ENCODE peak calls at places on chromosome 2, in five cellular contexts. One of them, this sample, is unnamed.
A peak's percentile ranks its signal among the peaks of the same experiment; 100 is the strongest.

GRCh38 chr2:205692095-205692494 is 9.8 kb downstream of the NRP2 start:
- DNase-seq in A549: no peak
- DNase-seq in hepatocyte: no peak
- DNase-seq in keratinocyte: no peak
- DNase-seq in sigmoid colon: no peak
- DNase-seq in this sample: no peak

GRCh38 chr2:69465513-69466456 is 28.6 kb upstream of the NFU1 start:
- DNase-seq in hepatocyte: no peak
- DNase-seq in sigmoid colon: peak; percentile 87
- DNase-seq in keratinocyte: no peak
- DNase-seq in A549: no peak
- DNase-seq in this sample: no peak

GRCh38 chr2:40725040-40725439 is 273.1 kb upstream of the SLC8A1 start:
- DNase-seq in sigmoid colon: peak; percentile 74
- DNase-seq in hepatocyte: no peak
- DNase-seq in A549: no peak
- DNase-seq in keratinocyte: no peak
- DNase-seq in this sample: no peak

GRCh38 chr2:114160263-114161001 is 270.5 kb downstream of the ACTR3 start:
- DNase-seq in keratinocyte: no peak
- DNase-seq in A549: peak; percentile 7
- DNase-seq in hepatocyte: peak; percentile 45
- DNase-seq in sigmoid colon: no peak
- DNase-seq in this sample: no peak

GRCh38 chr2:210049831-210050230 is 47.4 kb downstream of the RPE start:
- DNase-seq in keratinocyte: no peak
- DNase-seq in hepatocyte: no peak
- DNase-seq in sigmoid colon: no peak
- DNase-seq in A549: no peak
- DNase-seq in this sample: no peak

GRCh38 chr2:113198790-113199612 is 25.2 kb downstream of the PSD4 start:
- DNase-seq in hepatocyte: peak; percentile 93
- DNase-seq in sigmoid colon: peak; percentile 80
- DNase-seq in A549: peak; percentile 90
- DNase-seq in keratinocyte: no peak
- DNase-seq in this sample: no peak

GRCh38 chr2:200590090-200590489 is 4.3 kb downstream of the AOX1 start:
- DNase-seq in hepatocyte: no peak
- DNase-seq in sigmoid colon: peak; percentile 88
- DNase-seq in A549: no peak
- DNase-seq in keratinocyte: no peak
- DNase-seq in this sample: no peak

GRCh38 chr2:195782156-195782555 is 125.1 kb downstream of the SLC39A10 start:
- DNase-seq in A549: no peak
- DNase-seq in hepatocyte: no peak
- DNase-seq in keratinocyte: no peak
- DNase-seq in sigmoid colon: no peak
- DNase-seq in this sample: no peak

GRCh38 chr2:67209107-67209506 is 188.0 kb upstream of the ETAA1 start:
- DNase-seq in hepatocyte: no peak
- DNase-seq in sigmoid colon: no peak
- DNase-seq in A549: no peak
- DNase-seq in keratinocyte: no peak
- DNase-seq in this sample: no peak

GRCh38 chr2:160375802-160376469 is 117.7 kb downstream of the RBMS1 start:
- DNase-seq in A549: peak; percentile 35
- DNase-seq in sigmoid colon: no peak
- DNase-seq in hepatocyte: no peak
- DNase-seq in keratinocyte: no peak
- DNase-seq in this sample: no peak

GRCh38 chr2:204145197-204146190 is 208.9 kb downstream of the ICOS start:
- DNase-seq in hepatocyte: peak; percentile 90
- DNase-seq in sigmoid colon: peak; percentile 88
- DNase-seq in A549: peak; percentile 75
- DNase-seq in keratinocyte: peak; percentile 11
- DNase-seq in this sample: peak; percentile 52

GRCh38 chr2:20225294-20226151 is 593 bp upstream of the SDC1 start:
- DNase-seq in sigmoid colon: peak; percentile 63
- DNase-seq in hepatocyte: peak; percentile 90
- DNase-seq in A549: peak; percentile 88
- DNase-seq in keratinocyte: no peak
- DNase-seq in this sample: no peak

GRCh38 chr2:229083606-229084349 is 187.3 kb downstream of the PID1 start:
- DNase-seq in hepatocyte: no peak
- DNase-seq in A549: no peak
- DNase-seq in sigmoid colon: no peak
- DNase-seq in keratinocyte: no peak
- DNase-seq in this sample: no peak

GRCh38 chr2:226427538-226428307 is 371.9 kb downstream of the IRS1 start:
- DNase-seq in A549: peak; percentile 73
- DNase-seq in keratinocyte: peak; percentile 46
- DNase-seq in hepatocyte: peak; percentile 23
- DNase-seq in sigmoid colon: no peak
- DNase-seq in this sample: no peak

GRCh38 chr2:51710222-51710621 is 678.3 kb upstream of the NRXN1 start:
- DNase-seq in keratinocyte: no peak
- DNase-seq in sigmoid colon: no peak
- DNase-seq in A549: peak; percentile 23
- DNase-seq in hepatocyte: peak; percentile 5
- DNase-seq in this sample: no peak

GRCh38 chr2:111618577-111618930 is 265.4 kb downstream of the ANAPC1 start:
- DNase-seq in sigmoid colon: no peak
- DNase-seq in A549: no peak
- DNase-seq in keratinocyte: no peak
- DNase-seq in hepatocyte: no peak
- DNase-seq in this sample: no peak

GRCh38 chr2:111202266-111203040 is 81.7 kb downstream of the BCL2L11 start:
- DNase-seq in keratinocyte: no peak
- DNase-seq in A549: no peak
- DNase-seq in hepatocyte: no peak
- DNase-seq in sigmoid colon: no peak
- DNase-seq in this sample: no peak

GRCh38 chr2:104849618-104850097 is 4.3 kb upstream of the POU3F3 start:
- DNase-seq in sigmoid colon: no peak
- DNase-seq in hepatocyte: peak; percentile 85
- DNase-seq in A549: peak; percentile 66
- DNase-seq in keratinocyte: no peak
- DNase-seq in this sample: peak; percentile 17

GRCh38 chr2:241864897-241865213 is 4.7 kb upstream of the RTP5 start:
- DNase-seq in keratinocyte: no peak
- DNase-seq in A549: no peak
- DNase-seq in sigmoid colon: no peak
- DNase-seq in hepatocyte: no peak
- DNase-seq in this sample: no peak

GRCh38 chr2:86522711-86523110 is 40.5 kb downstream of the CHMP3 start:
- DNase-seq in A549: no peak
- DNase-seq in hepatocyte: no peak
- DNase-seq in sigmoid colon: no peak
- DNase-seq in keratinocyte: no peak
- DNase-seq in this sample: no peak

GRCh38 chr2:223725494-223725893 is 111.9 kb downstream of the AP1S3 start:
- DNase-seq in sigmoid colon: peak; percentile 81
- DNase-seq in keratinocyte: peak; percentile 56
- DNase-seq in hepatocyte: peak; percentile 92
- DNase-seq in A549: peak; percentile 97
- DNase-seq in this sample: peak; percentile 90

GRCh38 chr2:11640132-11640531 is 29.9 kb downstream of the NTSR2 start:
- DNase-seq in keratinocyte: no peak
- DNase-seq in sigmoid colon: peak; percentile 59
- DNase-seq in A549: no peak
- DNase-seq in hepatocyte: no peak
- DNase-seq in this sample: no peak

GRCh38 chr2:215028231-215028630 is 110.2 kb downstream of the ABCA12 start:
- DNase-seq in keratinocyte: no peak
- DNase-seq in sigmoid colon: no peak
- DNase-seq in A549: no peak
- DNase-seq in hepatocyte: no peak
- DNase-seq in this sample: no peak

GRCh38 chr2:234256516-234256915 is 206.0 kb downstream of the SPP2 start:
- DNase-seq in hepatocyte: no peak
- DNase-seq in A549: no peak
- DNase-seq in sigmoid colon: no peak
- DNase-seq in keratinocyte: peak; percentile 57
- DNase-seq in this sample: no peak
- H3K4me1 ChIP-seq in hepatocyte: peaks cover 12% of the 10 kb centered on the region
- H3K4me1 ChIP-seq in A549: peaks cover 66% of the 10 kb centered on the region
- H3K4me1 ChIP-seq in sigmoid colon: peaks cover 15% of the 10 kb centered on the region
- H3K4me1 ChIP-seq in keratinocyte: peaks cover 76% of the 10 kb centered on the region
- H3K4me1 ChIP-seq in this sample: peaks cover 59% of the 10 kb centered on the region

DNA sequence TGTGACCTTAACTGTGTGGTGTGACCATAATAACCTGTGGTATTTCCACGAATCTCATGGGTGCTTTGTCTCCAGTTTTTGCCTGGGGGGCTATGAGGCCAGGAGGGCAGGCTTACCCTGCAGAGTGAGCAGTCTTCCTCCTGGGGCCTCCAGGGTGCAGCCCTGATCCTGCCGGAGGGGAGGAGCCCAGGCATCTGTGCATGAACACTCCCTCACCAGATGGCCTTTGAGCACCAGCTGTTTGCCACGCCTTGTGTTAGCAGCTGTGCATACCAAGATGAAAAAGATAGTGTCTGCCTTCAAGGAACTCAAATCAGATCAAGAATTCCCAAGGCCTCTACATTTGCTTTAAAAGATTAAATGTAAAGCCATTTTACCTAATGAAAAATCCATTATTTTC is 75.0 kb upstream of the RBM44 start:
- DNase-seq in hepatocyte: peak; percentile 79
- DNase-seq in keratinocyte: peak; percentile 54
- DNase-seq in A549: peak; percentile 72
- DNase-seq in sigmoid colon: peak; percentile 72
- DNase-seq in this sample: no peak
- TF ChIP-seq CTCF in hepatocyte: no peak
- TF ChIP-seq CTCF in keratinocyte: peak; percentile 12
- TF ChIP-seq CTCF in A549: no peak
- TF ChIP-seq CTCF in sigmoid colon: no peak
- TF ChIP-seq CTCF in this sample: no peak

GRCh38 chr2:42959148-42959992 is 167.0 kb upstream of the HAAO start:
- DNase-seq in keratinocyte: no peak
- DNase-seq in hepatocyte: no peak
- DNase-seq in sigmoid colon: peak; percentile 86
- DNase-seq in A549: no peak
- DNase-seq in this sample: no peak
- H3K4me1 ChIP-seq in keratinocyte: peaks cover 24% of the 10 kb centered on the region
- H3K4me1 ChIP-seq in hepatocyte: peaks cover 60% of the 10 kb centered on the region
- H3K4me1 ChIP-seq in sigmoid colon: peaks cover 46% of the 10 kb centered on the region
- H3K4me1 ChIP-seq in A549: no peaks in the 10 kb centered on the region
- H3K4me1 ChIP-seq in this sample: no peaks in the 10 kb centered on the region

GRCh38 chr2:165348441-165348840 is 109.2 kb downstream of the SCN2A start:
- DNase-seq in hepatocyte: no peak
- DNase-seq in sigmoid colon: no peak
- DNase-seq in keratinocyte: no peak
- DNase-seq in A549: no peak
- DNase-seq in this sample: no peak
- TF ChIP-seq CTCF in hepatocyte: no peak
- TF ChIP-seq CTCF in sigmoid colon: no peak
- TF ChIP-seq CTCF in keratinocyte: no peak
- TF ChIP-seq CTCF in A549: no peak
- TF ChIP-seq CTCF in this sample: no peak

DNA sequence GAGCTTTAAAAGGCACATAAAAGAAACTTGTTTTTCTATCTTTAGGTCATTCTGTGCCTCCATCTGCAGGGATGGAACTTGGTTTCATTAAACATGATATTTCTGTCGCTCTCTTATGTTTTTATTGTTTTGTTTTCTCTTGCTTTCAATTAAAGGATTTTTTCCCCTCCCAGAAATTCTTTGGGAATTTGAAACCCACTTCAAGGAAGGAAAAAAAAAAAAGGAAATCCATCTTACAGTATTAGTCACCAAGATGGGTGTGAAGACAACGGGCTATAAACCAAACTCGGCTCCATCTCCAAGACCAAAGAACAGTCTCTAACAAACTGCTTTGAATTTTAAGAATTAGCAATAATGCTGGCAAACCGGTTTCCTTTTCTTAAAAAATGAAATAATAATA is 244.1 kb downstream of the BCL11A start:
- DNase-seq in A549: no peak
- DNase-seq in keratinocyte: no peak
- DNase-seq in hepatocyte: no peak
- DNase-seq in sigmoid colon: no peak
- DNase-seq in this sample: no peak
- H3K4me1 ChIP-seq in A549: no peaks in the 10 kb centered on the region
- H3K4me1 ChIP-seq in keratinocyte: peaks cover 15% of the 10 kb centered on the region
- H3K4me1 ChIP-seq in hepatocyte: peaks cover 11% of the 10 kb centered on the region
- H3K4me1 ChIP-seq in sigmoid colon: peaks cover 16% of the 10 kb centered on the region
- H3K4me1 ChIP-seq in this sample: no peaks in the 10 kb centered on the region

GRCh38 chr2:142975239-142975638 is 97.8 kb downstream of the KYNU start:
- DNase-seq in keratinocyte: no peak
- DNase-seq in A549: no peak
- DNase-seq in hepatocyte: no peak
- DNase-seq in sigmoid colon: no peak
- DNase-seq in this sample: no peak

GRCh38 chr2:142973160-142973821 is 95.8 kb downstream of the KYNU start:
- DNase-seq in keratinocyte: peak; percentile 45
- DNase-seq in hepatocyte: no peak
- DNase-seq in sigmoid colon: no peak
- DNase-seq in A549: no peak
- DNase-seq in this sample: no peak

GRCh38 chr2:142974288-142975024 is 97.0 kb downstream of the KYNU start:
- DNase-seq in keratinocyte: no peak
- DNase-seq in A549: peak; percentile 66
- DNase-seq in hepatocyte: peak; percentile 31
- DNase-seq in sigmoid colon: no peak
- DNase-seq in this sample: no peak

DNA sequence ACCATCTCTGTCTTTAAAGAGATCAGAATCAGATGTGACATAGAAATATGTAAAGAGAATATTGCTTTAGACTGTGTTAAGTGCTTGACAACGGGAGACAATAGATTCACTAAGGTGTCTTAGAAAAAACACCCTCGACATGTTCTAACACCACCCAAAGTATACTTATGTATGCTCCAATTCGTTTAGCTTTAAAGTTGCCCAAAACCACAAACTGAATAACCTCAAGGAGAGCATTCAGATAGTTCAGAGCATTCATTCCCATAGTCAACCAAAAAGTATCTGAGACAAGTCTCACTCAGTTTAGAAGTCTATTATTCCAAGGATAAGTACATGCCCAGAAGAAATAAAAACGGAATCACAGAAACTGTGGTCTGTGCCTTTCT is 96.4 kb downstream of the KYNU start:
- DNase-seq in hepatocyte: no peak
- DNase-seq in A549: no peak
- DNase-seq in sigmoid colon: no peak
- DNase-seq in keratinocyte: no peak
- DNase-seq in this sample: no peak
- TF ChIP-seq CTCF in hepatocyte: no peak
- TF ChIP-seq CTCF in A549: no peak
- TF ChIP-seq CTCF in sigmoid colon: no peak
- TF ChIP-seq CTCF in keratinocyte: no peak
- TF ChIP-seq CTCF in this sample: no peak

DNA sequence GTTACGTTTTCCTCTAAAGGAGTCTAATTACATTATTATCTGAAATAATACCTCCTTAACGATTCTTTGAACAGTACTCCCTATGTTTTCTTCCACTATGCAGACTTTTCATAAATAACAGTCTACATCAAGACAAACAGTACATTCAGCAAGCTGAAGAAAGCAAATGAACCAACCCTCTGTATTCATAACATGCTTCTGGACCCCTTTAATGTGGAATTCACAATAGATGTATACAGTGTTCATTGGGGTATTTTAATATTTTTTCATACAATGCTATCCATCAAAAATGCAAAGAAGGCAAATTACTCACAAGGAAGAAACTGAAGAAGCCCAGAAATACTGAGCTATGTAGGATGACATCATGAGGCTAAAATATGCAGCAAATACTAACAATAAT is 408.5 kb downstream of the MTX2 start:
- DNase-seq in keratinocyte: no peak
- DNase-seq in sigmoid colon: no peak
- DNase-seq in hepatocyte: no peak
- DNase-seq in A549: no peak
- DNase-seq in this sample: no peak
- H3K4me1 ChIP-seq in keratinocyte: no peaks in the 10 kb centered on the region
- H3K4me1 ChIP-seq in sigmoid colon: peaks cover 16% of the 10 kb centered on the region
- H3K4me1 ChIP-seq in hepatocyte: no peaks in the 10 kb centered on the region
- H3K4me1 ChIP-seq in A549: no peaks in the 10 kb centered on the region
- H3K4me1 ChIP-seq in this sample: no peaks in the 10 kb centered on the region

This sample was measured in Panc1.